ENCODE peak calls at places on chromosome 7, in nine cellular contexts. One of them, this sample, is unnamed.
A peak's percentile ranks its signal among the peaks of the same experiment; 100 is the strongest.

GRCh38 chr7:129494041-129494440 is 8.3 kb upstream of the SMKR1 start:
- DNase-seq in progenitor cell of endocrine pancreas: no peak
- DNase-seq in RKO: peak; percentile 66
- DNase-seq in NCI-H774: no peak
- DNase-seq in cardiac fibroblast: peak; percentile 93
- DNase-seq in natural killer cell: no peak
- DNase-seq in lower lobe of right lung: no peak
- DNase-seq in frontal cortex: no peak
- DNase-seq in AG20443: peak; percentile 54
- DNase-seq in this sample: no peak

GRCh38 chr7:66258409-66258808 is 53.3 kb downstream of the TPST1 start:
- DNase-seq in NCI-H774: no peak
- DNase-seq in progenitor cell of endocrine pancreas: no peak
- DNase-seq in frontal cortex: no peak
- DNase-seq in natural killer cell: no peak
- DNase-seq in lower lobe of right lung: no peak
- DNase-seq in AG20443: no peak
- DNase-seq in cardiac fibroblast: peak; percentile 26
- DNase-seq in RKO: no peak
- DNase-seq in this sample: no peak

GRCh38 chr7:142328006-142328405 is 70.1 kb upstream of the PRSS58 start:
- DNase-seq in AG20443: no peak
- DNase-seq in natural killer cell: no peak
- DNase-seq in progenitor cell of endocrine pancreas: no peak
- DNase-seq in RKO: no peak
- DNase-seq in NCI-H774: no peak
- DNase-seq in frontal cortex: no peak
- DNase-seq in lower lobe of right lung: no peak
- DNase-seq in cardiac fibroblast: no peak
- DNase-seq in this sample: no peak

GRCh38 chr7:162583-163297 is 29.6 kb upstream of the FAM20C start:
- DNase-seq in natural killer cell: no peak
- DNase-seq in RKO: no peak
- DNase-seq in cardiac fibroblast: no peak
- DNase-seq in lower lobe of right lung: peak; percentile 34
- DNase-seq in progenitor cell of endocrine pancreas: no peak
- DNase-seq in NCI-H774: no peak
- DNase-seq in frontal cortex: no peak
- DNase-seq in AG20443: peak; percentile 52
- DNase-seq in this sample: no peak

GRCh38 chr7:149716007-149716931 is 57.1 kb downstream of the ZNF467 start:
- DNase-seq in lower lobe of right lung: no peak
- DNase-seq in RKO: peak; percentile 30
- DNase-seq in AG20443: peak; percentile 39
- DNase-seq in NCI-H774: no peak
- DNase-seq in frontal cortex: no peak
- DNase-seq in progenitor cell of endocrine pancreas: no peak
- DNase-seq in natural killer cell: no peak
- DNase-seq in cardiac fibroblast: no peak
- DNase-seq in this sample: no peak

GRCh38 chr7:124680304-124680703 is 85.3 kb downstream of the GPR37 start:
- DNase-seq in lower lobe of right lung: no peak
- DNase-seq in frontal cortex: no peak
- DNase-seq in cardiac fibroblast: no peak
- DNase-seq in RKO: no peak
- DNase-seq in NCI-H774: no peak
- DNase-seq in natural killer cell: no peak
- DNase-seq in progenitor cell of endocrine pancreas: no peak
- DNase-seq in AG20443: no peak
- DNase-seq in this sample: no peak

GRCh38 chr7:96481831-96482230 is 159.9 kb upstream of the SLC25A13 start:
- DNase-seq in natural killer cell: no peak
- DNase-seq in RKO: no peak
- DNase-seq in NCI-H774: no peak
- DNase-seq in progenitor cell of endocrine pancreas: no peak
- DNase-seq in lower lobe of right lung: no peak
- DNase-seq in AG20443: no peak
- DNase-seq in cardiac fibroblast: peak; percentile 34
- DNase-seq in frontal cortex: no peak
- DNase-seq in this sample: no peak

GRCh38 chr7:19648791-19649190 is 60.0 kb downstream of the POLR1F start:
- DNase-seq in frontal cortex: no peak
- DNase-seq in NCI-H774: no peak
- DNase-seq in cardiac fibroblast: no peak
- DNase-seq in natural killer cell: no peak
- DNase-seq in RKO: no peak
- DNase-seq in lower lobe of right lung: no peak
- DNase-seq in AG20443: no peak
- DNase-seq in progenitor cell of endocrine pancreas: no peak
- DNase-seq in this sample: no peak

GRCh38 chr7:100545636-100546128 is 6.7 kb downstream of the AGFG2 start:
- DNase-seq in frontal cortex: no peak
- DNase-seq in progenitor cell of endocrine pancreas: no peak
- DNase-seq in NCI-H774: peak; percentile 5
- DNase-seq in natural killer cell: no peak
- DNase-seq in lower lobe of right lung: no peak
- DNase-seq in AG20443: peak; percentile 80
- DNase-seq in RKO: peak; percentile 90
- DNase-seq in cardiac fibroblast: peak; percentile 93
- DNase-seq in this sample: peak; percentile 83

GRCh38 chr7:90759752-90760151 is 163.6 kb downstream of the CDK14 start:
- DNase-seq in lower lobe of right lung: no peak
- DNase-seq in cardiac fibroblast: no peak
- DNase-seq in progenitor cell of endocrine pancreas: no peak
- DNase-seq in natural killer cell: no peak
- DNase-seq in NCI-H774: no peak
- DNase-seq in frontal cortex: no peak
- DNase-seq in RKO: no peak
- DNase-seq in AG20443: no peak
- DNase-seq in this sample: no peak

GRCh38 chr7:114460021-114460420 is 45.4 kb downstream of the FOXP2 start:
- DNase-seq in cardiac fibroblast: no peak
- DNase-seq in natural killer cell: no peak
- DNase-seq in frontal cortex: no peak
- DNase-seq in progenitor cell of endocrine pancreas: no peak
- DNase-seq in RKO: no peak
- DNase-seq in NCI-H774: no peak
- DNase-seq in AG20443: no peak
- DNase-seq in lower lobe of right lung: no peak
- DNase-seq in this sample: no peak

GRCh38 chr7:24885716-24886115 is 94.3 kb downstream of the OSBPL3 start:
- DNase-seq in cardiac fibroblast: no peak
- DNase-seq in AG20443: no peak
- DNase-seq in lower lobe of right lung: no peak
- DNase-seq in progenitor cell of endocrine pancreas: no peak
- DNase-seq in frontal cortex: no peak
- DNase-seq in RKO: no peak
- DNase-seq in natural killer cell: no peak
- DNase-seq in NCI-H774: no peak
- DNase-seq in this sample: no peak